ENCODE peak calls at places on chromosomes 4 and X, in four cellular contexts. M is K562, D is GM12878, F is HepG2. C is an unnamed sample.

GRCh38 chrX:53440631-53441517 is 6.7 kb upstream of the HSD17B10 start:
- DNase-seq in M (no peak), F (peak), D (no peak), C (no peak)

GRCh38 chr4:56440983-56441382 is 4.9 kb downstream of the PAICS start:
- DNase-seq in M (no peak), F (no peak), D (no peak), C (no peak)

GRCh38 chr4:140943486-140943885 is 187.3 kb upstream of the TBC1D9 start:
- DNase-seq in D (no peak), M (no peak), F (no peak), C (no peak)

GRCh38 chr4:10346023-10346422 is 111.2 kb downstream of the ZNF518B start:
- DNase-seq in M (peak), D (no peak), F (no peak), C (no peak)

GRCh38 chr4:5822617-5823016 is 70.3 kb downstream of the CRMP1 start:
- DNase-seq in D (no peak), F (no peak), M (peak), C (no peak)

GRCh38 chrX:36963852-36964251 is 44.3 kb upstream of the FAM47C start:
- DNase-seq in D (no peak), F (no peak), M (no peak), C (no peak)

GRCh38 chr4:1784395-1784788 is 8.7 kb upstream of the FGFR3 start:
- DNase-seq in M (no peak), D (no peak), F (peak), C (no peak)

GRCh38 chr4:94256833-94257232 is 49.2 kb downstream of the SMARCAD1 start:
- DNase-seq in M (peak), D (no peak), F (peak), C (no peak)

GRCh38 chr4:16721618-16722291 is 176.7 kb downstream of the LDB2 start:
- DNase-seq in M (peak), D (no peak), F (peak), C (no peak)

GRCh38 chr4:38818441-38818976 is 13.9 kb upstream of the TLR1 start:
- DNase-seq in D (peak), M (no peak), F (peak), C (no peak)

GRCh38 chr4:163109967-163110366 is 56.7 kb downstream of the NAF1 start:
- DNase-seq in F (no peak), D (no peak), M (no peak), C (no peak)

GRCh38 chr4:98908182-98908581 is 20.8 kb downstream of the EIF4E start:
- DNase-seq in M (no peak), D (no peak), F (no peak), C (no peak)

GRCh38 chr4:53573696-53574095 is 17.6 kb downstream of the LNX1 start:
- DNase-seq in M (no peak), F (no peak), D (no peak), C (no peak)

GRCh38 chrX:109475174-109475891 is 6.6 kb downstream of the GUCY2F start:
- DNase-seq in F (peak), M (peak), D (no peak), C (no peak)

GRCh38 chr4:99205104-99205979 is 13.7 kb downstream of the ADH6 start:
- DNase-seq in M (no peak), F (peak), D (no peak), C (no peak)

GRCh38 chr4:166064706-166065105 is 191.7 kb downstream of the TLL1 start:
- DNase-seq in M (no peak), F (no peak), D (no peak), C (no peak)

GRCh38 chrX:69614896-69615295 is 1.0 kb upstream of the EDA start:
- DNase-seq in M (no peak), F (no peak), D (no peak), C (no peak)

GRCh38 chrX:148269513-148269912 is 230.9 kb upstream of the AFF2 start:
- DNase-seq in D (no peak), F (no peak), M (no peak), C (no peak)

GRCh38 chr4:158891256-158891655 is 122.4 kb downstream of the FNIP2 start:
- DNase-seq in F (peak), D (no peak), M (no peak), C (no peak)

GRCh38 chrX:42602566-42602965 is 175.4 kb downstream of the PPP1R2C start:
- DNase-seq in M (no peak), D (no peak), F (no peak), C (no peak)

GRCh38 chr4:51958199-51958968 is 61.8 kb downstream of the LRRC66 start:
- DNase-seq in M (no peak), F (no peak), D (no peak), C (no peak)

GRCh38 chrX:107677501-107677901 is 49.2 kb downstream of the PRPS1 start:
- DNase-seq in D (no peak), F (no peak), M (no peak), C (no peak)

GRCh38 chr4:53021709-53022108 is 159.6 kb downstream of the RASL11B start:
- DNase-seq in D (no peak), F (no peak), M (no peak), C (no peak)

GRCh38 chrX:11932423-11932822 is 174.4 kb downstream of the MSL3 start:
- DNase-seq in F (no peak), D (no peak), M (no peak), C (no peak)

GRCh38 chr4:141957416-141957815 is 321.0 kb downstream of the IL15 start:
- DNase-seq in F (no peak), M (no peak), D (no peak), C (no peak)

GRCh38 chrX:18886344-18887161 is 97.4 kb downstream of the PHKA2 start:
- DNase-seq in D (peak), M (peak), F (peak), C (peak)

GRCh38 chrX:119389854-119390501 is 9.2 kb upstream of the SLC25A43 start:
- DNase-seq in D (no peak), F (peak), M (peak), C (no peak)

GRCh38 chrX:38166478-38167083 is 54.1 kb downstream of the SRPX start:
- DNase-seq in D (no peak), M (peak), F (peak), C (no peak)

GRCh38 chrX:31545726-31546125 is 473.9 kb upstream of the FTHL17 start:
- DNase-seq in M (no peak), F (no peak), D (no peak), C (no peak)

GRCh38 chrX:87961471-87961870 is 443.9 kb downstream of the KLHL4 start:
- DNase-seq in M (no peak), F (no peak), D (no peak), C (no peak)

GRCh38 chr4:76744253-76744921 is 153.6 kb downstream of the SOWAHB start:
- DNase-seq in M (no peak), F (no peak), D (no peak), C (no peak)

GRCh38 chrX:45505214-45505613 is 304.5 kb upstream of the DIPK2B start:
- DNase-seq in M (no peak), F (no peak), D (no peak), C (no peak)

GRCh38 chr4:165874072-165874798 is 1.2 kb downstream of the TLL1 start:
- DNase-seq in M (no peak), D (no peak), F (no peak), C (peak)

GRCh38 chr4:120066525-120067333 is at the start of gene MAD2L1:
- DNase-seq in M (peak), D (peak), F (peak), C (peak)
- TF ChIP-seq EP300 in M (no peak), D (no peak), F (no peak), C (no peak)

DNA sequence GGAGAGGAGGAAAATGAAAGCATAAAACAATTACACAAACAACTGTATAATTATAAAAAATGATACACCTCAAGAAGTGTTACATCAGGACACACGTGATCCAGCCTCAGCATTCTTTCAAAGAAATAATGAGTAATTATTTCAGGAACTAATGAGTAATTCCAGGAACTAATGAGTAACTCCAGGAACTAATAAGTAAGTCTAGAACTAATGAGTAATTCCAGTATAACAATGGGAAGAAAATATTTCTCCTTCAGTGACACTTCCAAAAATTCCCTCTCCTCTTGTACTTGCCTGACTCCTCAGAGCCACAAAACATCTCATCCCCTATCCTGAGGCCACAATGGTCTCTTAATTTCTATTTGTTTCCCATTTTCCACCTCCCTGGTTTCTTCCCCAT is 63.5 kb upstream of the COL25A1 start:
- DNase-seq in F (no peak), M (no peak), D (no peak), C (no peak)
- TF ChIP-seq ZNF274 in F (no peak), M (no peak), D (no peak), C (no peak)

GRCh38 chr4:114271031-114271430 is 291.6 kb upstream of the ARSJ start:
- DNase-seq in D (no peak), M (no peak), F (no peak), C (no peak)

GRCh38 chr4:114267976-114268375 is 288.5 kb upstream of the ARSJ start:
- DNase-seq in M (no peak), F (no peak), D (no peak), C (no peak)

GRCh38 chr4:114273246-114273645 is 293.8 kb upstream of the ARSJ start:
- DNase-seq in M (no peak), F (no peak), D (no peak), C (no peak)

GRCh38 chr4:114277690-114278089 is 298.2 kb upstream of the ARSJ start:
- DNase-seq in F (no peak), D (no peak), M (no peak), C (no peak)

GRCh38 chr4:114272226-114272625 is 292.8 kb upstream of the ARSJ start:
- DNase-seq in M (no peak), D (no peak), F (no peak), C (no peak)
- TF ChIP-seq EP300 in M (no peak), D (no peak), F (no peak), C (no peak)

GRCh38 chr4:185640809-185641675 is 105.7 kb upstream of the PDLIM3 start:
- DNase-seq in M (peak), D (peak), F (peak), C (no peak)
- TF ChIP-seq ZNF274 in M (no peak), D (no peak), F (no peak), C (no peak)

GRCh38 chrX:2705461-2705860 is 14.4 kb downstream of the CD99 start:
- DNase-seq in F (no peak), M (no peak), D (no peak), C (no peak)

GRCh38 chrX:2705036-2705435 is 13.9 kb downstream of the CD99 start:
- DNase-seq in M (no peak), F (no peak), D (no peak), C (no peak)

GRCh38 chrX:2701600-2701999 is 10.5 kb downstream of the CD99 start:
- DNase-seq in M (no peak), D (peak), F (no peak), C (no peak)

GRCh38 chrX:2700405-2701320 is 9.6 kb downstream of the CD99 start:
- DNase-seq in D (no peak), F (no peak), M (no peak), C (no peak)

DNA sequence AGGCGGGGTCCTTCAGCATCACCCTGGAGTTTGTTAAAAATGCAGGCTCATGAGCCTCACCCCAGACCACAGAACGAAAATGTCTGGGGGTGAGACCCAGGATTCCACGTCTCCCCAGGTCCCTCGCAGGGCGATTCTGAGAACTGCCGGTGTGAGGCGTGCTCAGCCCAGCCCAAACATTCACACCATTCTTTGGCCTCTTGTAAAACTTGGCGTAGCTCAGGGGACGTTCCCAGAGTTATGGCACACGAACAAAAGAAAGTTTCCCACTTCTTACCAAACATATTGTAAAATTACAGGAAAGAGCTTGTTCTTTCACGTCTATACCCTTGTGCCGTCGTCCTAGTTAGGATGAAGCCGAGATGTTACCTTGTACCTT is 12.9 kb downstream of the CD99 start:
- DNase-seq in D (no peak), M (no peak), F (no peak), C (no peak)
- TF ChIP-seq EP300 in D (no peak), M (no peak), F (no peak), C (no peak)

GRCh38 chr4:78477276-78477675 is 74.3 kb upstream of the ANXA3 start:
- DNase-seq in F (no peak), D (no peak), M (no peak), C (no peak)
- TF ChIP-seq ZNF274 in F (no peak), D (no peak), M (no peak), C (no peak)

DNA sequence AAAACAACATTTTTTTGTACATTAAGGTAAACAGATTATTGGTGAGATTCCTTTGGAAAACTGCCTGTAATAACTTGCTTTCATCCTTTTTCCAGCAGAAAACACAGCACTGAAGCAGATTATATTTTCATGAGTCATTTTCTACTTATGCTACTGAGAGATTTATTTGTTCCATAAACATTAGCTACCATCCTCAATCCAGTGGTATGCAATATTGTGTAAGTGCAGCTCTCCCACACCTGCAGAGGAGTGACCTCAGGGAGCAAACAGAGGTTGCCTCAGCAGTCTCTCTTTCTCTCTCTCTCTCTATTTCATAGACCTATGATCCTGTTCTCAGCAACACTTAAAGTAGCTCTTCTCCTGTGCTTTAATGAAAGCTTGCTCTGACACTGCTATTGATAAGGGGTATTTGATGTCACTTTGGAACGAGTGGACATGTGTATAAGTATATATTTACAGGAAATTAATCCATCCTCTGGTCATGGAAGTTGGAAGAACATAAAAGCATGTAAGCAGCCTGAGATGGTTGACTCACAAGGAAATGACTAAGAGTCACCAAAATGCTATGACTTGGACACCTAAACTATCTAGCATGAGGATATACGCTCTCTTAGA is 163.7 kb upstream of the SPANXC start:
- DNase-seq in D (no peak), F (no peak), M (no peak), C (no peak)
- TF ChIP-seq EP300 in D (no peak), F (no peak), M (no peak), C (no peak)

C was measured in H1.